ENCODE peak calls at places on chromosomes 13 and 19, in six cellular contexts. Y is tibial nerve, B is Peyer's patch, M is heart right ventricle, F is A549, X is uterus. P is an unnamed sample. For H3K4me1, the result is how much of the 10 kb centered on the place peaks cover.

GRCh38 chr13:113759525-113760137 is 605 bp downstream of the TMEM255B start:
- DNase-seq in Y (no peak), M (peak), B (no peak), X (peak), F (peak), P (peak)

GRCh38 chr19:18057557-18057956 is 29.2 kb downstream of the IL12RB1 start:
- DNase-seq in Y (peak), F (no peak), M (peak), B (no peak), X (no peak), P (no peak)

GRCh38 chr13:27014406-27015359 is 156.9 kb downstream of the USP12 start:
- DNase-seq in B (no peak), M (no peak), F (no peak), X (no peak), Y (no peak), P (no peak)

GRCh38 chr13:66208589-66208988 is 1021.5 kb downstream of the PCDH9 start:
- DNase-seq in M (no peak), Y (no peak), B (no peak), X (no peak), F (no peak), P (no peak)

GRCh38 chr13:84543976-84544375 is 661.7 kb upstream of the SLITRK1 start:
- DNase-seq in M (no peak), B (no peak), X (no peak), F (no peak), Y (no peak), P (no peak)

GRCh38 chr13:94703721-94704314 is 8.5 kb downstream of the SOX21 start:
- DNase-seq in B (no peak), M (no peak), Y (no peak), X (no peak), F (no peak), P (no peak)

GRCh38 chr19:15255359-15255990 is 23.2 kb upstream of the EPHX3 start:
- DNase-seq in B (no peak), M (no peak), F (no peak), Y (no peak), X (no peak), P (no peak)

GRCh38 chr19:41957838-41958366 is 1.2 kb downstream of the RABAC1 start:
- DNase-seq in M (peak), Y (no peak), X (peak), B (peak), F (peak), P (peak)

GRCh38 chr13:108220042-108220441 is 1.9 kb downstream of the ABHD13 start:
- DNase-seq in F (no peak), Y (no peak), M (no peak), B (peak), X (no peak), P (peak)

GRCh38 chr13:72849571-72849970 is 67.6 kb downstream of the PIBF1 start:
- DNase-seq in F (no peak), Y (no peak), M (no peak), X (no peak), B (no peak), P (peak)

GRCh38 chr19:1566392-1567115 is 1.6 kb downstream of the MEX3D start:
- DNase-seq in B (peak), F (peak), Y (peak), M (peak), X (peak), P (peak)

GRCh38 chr13:60661514-60661913 is 264.5 kb downstream of the TDRD3 start:
- DNase-seq in F (no peak), B (no peak), M (no peak), Y (no peak), X (no peak), P (no peak)

GRCh38 chr19:42422576-42423461 is 4.4 kb downstream of the LIPE start:
- DNase-seq in F (no peak), X (no peak), Y (no peak), B (no peak), M (no peak), P (no peak)

GRCh38 chr13:48125794-48126228 is 30.9 kb upstream of the MED4 start:
- DNase-seq in F (no peak), X (peak), Y (no peak), B (no peak), M (no peak), P (peak)

GRCh38 chr13:101271681-101272245 is 144.5 kb downstream of the NALCN start:
- DNase-seq in F (no peak), M (no peak), Y (no peak), X (no peak), B (no peak), P (no peak)

GRCh38 chr19:41753159-41753558 is 2.2 kb upstream of the CEACAM6 start:
- DNase-seq in Y (no peak), F (peak), M (peak), X (no peak), B (peak), P (peak)

GRCh38 chr19:29650988-29651387 is 14.3 kb upstream of the PLEKHF1 start:
- DNase-seq in X (no peak), B (no peak), Y (no peak), F (no peak), M (no peak), P (no peak)

GRCh38 chr13:103539265-103539664 is 473.0 kb upstream of the SLC10A2 start:
- DNase-seq in M (peak), X (no peak), F (no peak), Y (no peak), B (no peak), P (no peak)

GRCh38 chr19:14433454-14434156 is 499 bp downstream of the PKN1 start:
- DNase-seq in Y (no peak), M (no peak), F (no peak), B (peak), X (peak), P (peak)

GRCh38 chr13:112442483-112443090 is 66.4 kb downstream of the SPACA7 start:
- DNase-seq in Y (no peak), F (no peak), X (no peak), M (no peak), B (no peak), P (no peak)

GRCh38 chr13:36355632-36356031 is 9.4 kb upstream of the SPART start:
- DNase-seq in B (no peak), Y (no peak), M (no peak), F (no peak), X (no peak), P (no peak)

GRCh38 chr13:24308068-24308445 is 1.3 kb upstream of the C1QTNF9 start:
- DNase-seq in X (no peak), Y (no peak), F (no peak), B (no peak), M (peak), P (no peak)

GRCh38 chr19:45729774-45730388 is 815 bp downstream of the FBXO46 start:
- DNase-seq in F (no peak), X (no peak), M (no peak), Y (no peak), B (no peak), P (peak)

GRCh38 chr19:2582984-2583956 is 107.3 kb downstream of the GADD45B start:
- DNase-seq in B (peak), Y (no peak), M (no peak), F (no peak), X (no peak), P (no peak)

GRCh38 chr13:51731759-51732158 is 72.2 kb downstream of the DHRS12 start:
- DNase-seq in X (no peak), Y (no peak), F (peak), M (no peak), B (no peak), P (peak)

GRCh38 chr19:15107056-15108010 is at the start of gene SYDE1:
- DNase-seq in X (peak), F (no peak), M (peak), Y (no peak), B (no peak), P (peak)

GRCh38 chr13:60078226-60078625 is 85.5 kb downstream of the DIAPH3 start:
- DNase-seq in F (no peak), X (no peak), Y (no peak), M (no peak), B (no peak), P (no peak)

GRCh38 chr19:18220632-18221275 is 5.5 kb downstream of the PDE4C start:
- DNase-seq in X (no peak), F (no peak), M (no peak), Y (no peak), B (no peak), P (no peak)

GRCh38 chr13:40483601-40484000 is 182.8 kb downstream of the FOXO1 start:
- DNase-seq in F (no peak), B (no peak), Y (no peak), M (peak), X (no peak), P (no peak)
- H3K4me1 ChIP-seq in F (under half), B (under half), Y (under half), M (under half), X (under half), P (under half)

DNA sequence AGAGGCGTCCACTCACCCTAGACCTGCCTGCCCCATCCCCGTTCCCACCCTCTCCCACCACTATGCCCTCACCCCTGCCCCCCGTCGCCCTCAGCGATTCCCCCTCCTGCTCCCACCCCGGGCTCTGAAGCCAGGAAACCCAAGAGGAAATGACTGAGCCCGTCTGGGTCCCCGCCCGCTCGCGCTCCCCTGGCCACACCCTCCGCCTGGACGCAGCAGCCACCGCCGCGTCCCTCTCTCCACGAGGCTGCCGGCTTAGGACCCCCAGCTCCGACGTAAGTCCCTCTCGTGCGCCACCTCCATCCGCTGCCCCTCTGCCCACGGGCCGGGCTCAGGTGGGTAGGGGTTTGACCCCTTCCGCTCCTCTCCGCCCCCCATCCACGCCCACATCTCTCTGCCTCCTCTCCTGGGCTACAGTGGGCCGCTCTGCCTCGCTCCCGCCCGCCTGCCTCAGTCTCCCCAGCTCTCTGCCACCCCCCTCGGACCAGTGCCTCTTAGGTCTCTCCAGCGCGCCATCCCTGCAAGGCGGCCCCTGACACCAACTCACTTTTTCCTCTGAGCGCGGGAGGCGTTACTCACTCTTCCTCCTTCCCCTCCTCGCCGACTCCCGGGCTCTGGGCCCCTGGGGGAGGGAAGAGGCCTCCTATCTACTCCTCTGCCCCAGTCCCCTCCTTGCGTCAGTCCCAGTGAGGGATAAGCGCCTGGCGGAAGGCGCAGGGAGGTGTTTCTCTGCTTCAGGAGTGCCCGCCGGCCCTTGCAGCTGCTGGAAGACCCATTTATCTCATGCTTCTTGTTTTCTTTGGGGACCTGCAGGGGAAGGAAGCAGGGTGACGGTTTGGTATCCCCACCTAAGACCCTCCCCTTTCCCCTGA is at the start of gene FXYD5:
- DNase-seq in F (peak), B (peak), X (peak), M (peak), Y (no peak), P (peak)
- H3K4me1 ChIP-seq in F (under half), B (under half), X (under half), M (under half), Y (under half), P (under half)

GRCh38 chr19:11580665-11581418 is 3.4 kb upstream of the ACP5 start:
- DNase-seq in B (no peak), M (no peak), F (no peak), Y (no peak), X (no peak), P (no peak)

GRCh38 chr19:11576186-11576585 is 1.3 kb downstream of the ACP5 start:
- DNase-seq in X (no peak), B (no peak), Y (no peak), F (no peak), M (no peak), P (no peak)

GRCh38 chr19:11578342-11579142 is 1.1 kb upstream of the ACP5 start:
- DNase-seq in M (peak), Y (no peak), X (peak), F (no peak), B (peak), P (no peak)

GRCh38 chr19:11577451-11578341 is at the start of gene ACP5:
- DNase-seq in M (no peak), X (no peak), B (no peak), F (no peak), Y (no peak), P (no peak)

DNA sequence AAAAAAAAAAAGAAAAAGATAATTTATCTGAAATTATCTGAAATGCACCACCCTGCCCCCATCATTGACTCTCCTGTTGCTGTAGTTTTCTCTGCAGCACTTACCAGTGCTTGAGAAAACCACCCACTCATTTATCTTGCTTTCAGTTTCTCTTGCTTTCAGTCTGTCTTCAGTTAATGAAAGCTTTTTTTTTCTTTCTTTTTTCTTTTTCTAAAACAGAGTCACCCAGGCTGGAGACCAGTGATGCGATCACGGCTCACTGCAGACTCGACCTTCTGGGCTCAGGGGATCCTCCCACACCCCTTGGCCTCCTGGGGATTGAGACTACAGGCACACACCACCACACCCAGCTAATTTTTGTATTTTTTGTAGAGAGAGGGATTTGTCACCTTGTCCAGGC is 4.3 kb upstream of the ACP5 start:
- DNase-seq in X (no peak), M (no peak), Y (no peak), F (no peak), B (peak), P (peak)
- H3K4me1 ChIP-seq in X (under half), M (under half), Y (under half), F (under half), B (under half), P (under half)

DNA sequence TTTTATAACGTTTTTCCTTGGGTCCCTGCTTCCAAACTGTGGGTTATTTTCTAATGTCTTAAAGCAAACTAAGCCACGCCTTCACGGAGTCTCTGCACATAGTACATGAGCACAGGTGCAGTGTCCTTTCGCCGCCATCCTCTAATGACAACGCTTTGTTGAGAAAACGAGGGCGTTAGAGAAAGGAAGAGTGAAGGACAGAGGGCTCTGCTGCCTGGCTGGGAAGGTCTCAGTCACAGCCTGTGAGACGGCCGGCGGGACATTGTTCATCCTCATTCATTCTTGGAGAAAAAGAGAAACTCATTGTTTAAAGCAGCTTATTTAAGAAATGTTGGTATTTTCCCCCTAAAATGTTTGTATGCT is 9.5 kb downstream of the IL17D start:
- DNase-seq in Y (no peak), M (no peak), B (no peak), F (no peak), X (no peak), P (no peak)
- H3K4me1 ChIP-seq in Y (under half), M (under half), B (under half), F (under half), X (under half), P (under half)

DNA sequence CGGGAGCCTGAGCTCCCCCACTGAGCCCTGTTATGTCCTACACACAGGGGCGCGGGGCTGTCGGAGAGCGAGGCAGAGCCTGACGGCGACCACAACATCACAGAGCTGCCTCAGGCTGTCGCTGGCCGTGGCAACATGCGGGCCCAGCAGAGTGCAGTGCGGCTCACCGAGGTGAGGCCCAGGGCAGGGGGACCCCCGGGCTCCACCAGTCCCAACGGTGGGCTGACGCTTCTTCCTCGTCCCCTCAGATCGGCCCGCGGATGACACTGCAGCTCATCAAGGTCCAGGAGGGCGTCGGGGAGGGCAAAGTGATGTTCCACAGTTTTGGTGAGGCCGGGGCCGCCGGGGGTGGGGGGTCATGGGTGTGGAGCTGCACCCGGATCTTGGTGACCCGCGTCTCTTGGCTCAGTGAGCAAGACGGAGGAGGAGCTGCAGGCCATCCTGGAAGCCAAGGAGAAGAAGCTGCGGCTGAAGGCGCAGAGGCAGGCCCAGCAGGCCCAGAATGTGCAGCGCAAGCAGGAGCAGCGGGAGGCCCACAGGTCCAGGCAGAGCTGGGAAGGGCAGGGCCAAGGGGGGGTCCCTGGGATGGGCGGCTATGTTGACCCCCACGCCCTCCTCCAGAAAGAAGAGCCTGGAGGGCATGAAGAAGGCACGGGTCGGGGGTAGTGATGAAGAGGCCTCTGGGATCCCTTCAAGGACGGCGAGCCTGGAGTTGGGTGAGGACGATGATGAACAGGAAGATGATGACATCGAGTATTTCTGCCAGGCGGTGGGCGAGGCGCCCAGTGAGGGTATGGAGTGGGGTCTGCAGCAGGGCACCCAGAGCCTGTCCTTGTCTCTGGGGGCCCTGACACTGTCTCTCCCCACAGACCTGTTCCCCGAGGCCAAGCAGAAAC is 1.2 kb upstream of the P2RY11 start:
- DNase-seq in B (no peak), Y (no peak), F (no peak), M (no peak), X (no peak), P (no peak)
- H3K4me1 ChIP-seq in B (half or more), Y (under half), F (under half), M (under half), X (under half), P (under half)

DNA sequence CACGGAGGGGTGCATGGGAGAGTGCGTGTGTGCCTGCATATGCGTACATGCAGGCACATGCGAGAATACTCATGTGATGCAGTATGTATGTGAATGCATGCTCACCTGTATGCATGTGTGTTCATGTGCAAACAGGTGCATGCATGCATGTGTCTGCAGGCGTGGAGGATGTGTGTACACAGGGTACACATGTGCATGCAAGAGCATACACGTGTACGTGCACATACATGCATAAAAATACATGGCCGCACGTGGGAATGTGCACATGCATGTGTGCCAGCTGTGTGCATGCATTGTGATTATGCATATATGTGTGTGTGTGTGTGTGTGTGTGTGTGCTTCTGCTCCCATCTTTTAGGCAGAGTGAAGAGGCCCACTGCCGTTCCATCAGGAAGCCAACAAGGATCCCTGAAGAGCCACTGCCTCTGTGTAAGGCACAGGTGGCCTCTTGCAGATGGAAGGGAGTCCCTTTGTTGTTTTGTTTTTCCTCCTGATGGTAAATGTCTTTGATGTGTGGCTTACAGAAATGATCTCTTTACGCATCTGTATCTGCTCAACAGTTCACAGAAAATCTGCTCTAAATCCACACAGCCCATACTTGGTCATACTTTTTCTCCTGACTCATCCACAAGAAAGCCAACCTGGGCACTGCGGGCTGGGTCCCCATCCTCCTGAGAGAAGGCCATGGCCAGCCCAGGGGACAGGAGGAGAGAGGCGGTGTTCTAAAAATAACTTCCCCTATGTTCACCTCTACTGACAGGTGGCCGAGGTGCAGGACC is 50.7 kb downstream of the KLF2 start:
- DNase-seq in B (no peak), M (no peak), F (no peak), Y (no peak), X (no peak), P (no peak)
- H3K4me1 ChIP-seq in B (under half), M (under half), F (under half), Y (under half), X (under half), P (under half)